ENCODE peak calls at places on chromosome 21, in eight cellular contexts. One of them, this sample, is unnamed.

GRCh38 chr21:15319727-15320126 is 254.9 kb upstream of the NRIP1 start:
- DNase-seq in HL-60: no peak
- DNase-seq in GM12892: no peak
- DNase-seq in stomach: no peak
- DNase-seq in Panc1: no peak
- DNase-seq in sigmoid colon: no peak
- DNase-seq in vagina: no peak
- DNase-seq in HepG2: no peak
- DNase-seq in this sample: no peak

GRCh38 chr21:21612446-21612845 is 614.2 kb downstream of the NCAM2 start:
- DNase-seq in HL-60: no peak
- DNase-seq in GM12892: no peak
- DNase-seq in stomach: no peak
- DNase-seq in Panc1: no peak
- DNase-seq in sigmoid colon: no peak
- DNase-seq in vagina: no peak
- DNase-seq in HepG2: no peak
- DNase-seq in this sample: no peak

GRCh38 chr21:36338975-36339374 is 19.0 kb downstream of the MORC3 start:
- DNase-seq in HL-60: no peak
- DNase-seq in GM12892: no peak
- DNase-seq in stomach: no peak
- DNase-seq in Panc1: no peak
- DNase-seq in sigmoid colon: no peak
- DNase-seq in vagina: no peak
- DNase-seq in HepG2: no peak
- DNase-seq in this sample: no peak

GRCh38 chr21:26834181-26834945 is 10.8 kb downstream of the ADAMTS1 start:
- DNase-seq in HL-60: no peak
- DNase-seq in GM12892: no peak
- DNase-seq in stomach: no peak
- DNase-seq in Panc1: no peak
- DNase-seq in sigmoid colon: no peak
- DNase-seq in vagina: no peak
- DNase-seq in HepG2: no peak
- DNase-seq in this sample: no peak

GRCh38 chr21:15079276-15079675 is 14.5 kb upstream of the NRIP1 start:
- DNase-seq in HL-60: no peak
- DNase-seq in GM12892: no peak
- DNase-seq in stomach: no peak
- DNase-seq in Panc1: no peak
- DNase-seq in sigmoid colon: no peak
- DNase-seq in vagina: no peak
- DNase-seq in HepG2: no peak
- DNase-seq in this sample: no peak

GRCh38 chr21:34734696-34735095 is 65.9 kb downstream of the CLIC6 start:
- DNase-seq in HL-60: no peak
- DNase-seq in GM12892: no peak
- DNase-seq in stomach: no peak
- DNase-seq in Panc1: no peak
- DNase-seq in sigmoid colon: no peak
- DNase-seq in vagina: no peak
- DNase-seq in HepG2: no peak
- DNase-seq in this sample: no peak

GRCh38 chr21:39125752-39126485 is 57.3 kb downstream of the PSMG1 start:
- DNase-seq in HL-60: peak
- DNase-seq in GM12892: no peak
- DNase-seq in stomach: peak
- DNase-seq in Panc1: peak
- DNase-seq in sigmoid colon: peak
- DNase-seq in vagina: no peak
- DNase-seq in HepG2: peak
- DNase-seq in this sample: no peak

GRCh38 chr21:24045775-24046215 is 1561.5 kb downstream of the MRPL39 start:
- DNase-seq in HL-60: peak
- DNase-seq in GM12892: no peak
- DNase-seq in stomach: peak
- DNase-seq in Panc1: peak
- DNase-seq in sigmoid colon: peak
- DNase-seq in vagina: peak
- DNase-seq in HepG2: no peak
- DNase-seq in this sample: no peak

GRCh38 chr21:46127239-46128105 is 27.9 kb downstream of the FTCD start:
- DNase-seq in HL-60: no peak
- DNase-seq in GM12892: no peak
- DNase-seq in stomach: no peak
- DNase-seq in Panc1: no peak
- DNase-seq in sigmoid colon: peak
- DNase-seq in vagina: no peak
- DNase-seq in HepG2: no peak
- DNase-seq in this sample: no peak

GRCh38 chr21:33650929-33651505 is 8.7 kb downstream of the ITSN1 start:
- DNase-seq in HL-60: no peak
- DNase-seq in GM12892: no peak
- DNase-seq in stomach: no peak
- DNase-seq in Panc1: no peak
- DNase-seq in sigmoid colon: no peak
- DNase-seq in vagina: no peak
- DNase-seq in HepG2: no peak
- DNase-seq in this sample: no peak

GRCh38 chr21:42571391-42572150 is 57.9 kb downstream of the SLC37A1 start:
- DNase-seq in HL-60: no peak
- DNase-seq in GM12892: no peak
- DNase-seq in stomach: no peak
- DNase-seq in Panc1: no peak
- DNase-seq in sigmoid colon: peak
- DNase-seq in vagina: no peak
- DNase-seq in HepG2: no peak
- DNase-seq in this sample: no peak

GRCh38 chr21:42568834-42569731 is 55.4 kb downstream of the SLC37A1 start:
- DNase-seq in HL-60: no peak
- DNase-seq in GM12892: no peak
- DNase-seq in stomach: peak
- DNase-seq in Panc1: no peak
- DNase-seq in sigmoid colon: peak
- DNase-seq in vagina: no peak
- DNase-seq in HepG2: no peak
- DNase-seq in this sample: no peak

GRCh38 chr21:42569732-42570301 is 56.2 kb downstream of the SLC37A1 start:
- DNase-seq in HL-60: no peak
- DNase-seq in GM12892: no peak
- DNase-seq in stomach: peak
- DNase-seq in Panc1: no peak
- DNase-seq in sigmoid colon: peak
- DNase-seq in vagina: no peak
- DNase-seq in HepG2: no peak
- DNase-seq in this sample: no peak

GRCh38 chr21:42570362-42570761 is 56.7 kb downstream of the SLC37A1 start:
- DNase-seq in HL-60: no peak
- DNase-seq in GM12892: no peak
- DNase-seq in stomach: peak
- DNase-seq in Panc1: no peak
- DNase-seq in sigmoid colon: peak
- DNase-seq in vagina: no peak
- DNase-seq in HepG2: no peak
- DNase-seq in this sample: no peak

DNA sequence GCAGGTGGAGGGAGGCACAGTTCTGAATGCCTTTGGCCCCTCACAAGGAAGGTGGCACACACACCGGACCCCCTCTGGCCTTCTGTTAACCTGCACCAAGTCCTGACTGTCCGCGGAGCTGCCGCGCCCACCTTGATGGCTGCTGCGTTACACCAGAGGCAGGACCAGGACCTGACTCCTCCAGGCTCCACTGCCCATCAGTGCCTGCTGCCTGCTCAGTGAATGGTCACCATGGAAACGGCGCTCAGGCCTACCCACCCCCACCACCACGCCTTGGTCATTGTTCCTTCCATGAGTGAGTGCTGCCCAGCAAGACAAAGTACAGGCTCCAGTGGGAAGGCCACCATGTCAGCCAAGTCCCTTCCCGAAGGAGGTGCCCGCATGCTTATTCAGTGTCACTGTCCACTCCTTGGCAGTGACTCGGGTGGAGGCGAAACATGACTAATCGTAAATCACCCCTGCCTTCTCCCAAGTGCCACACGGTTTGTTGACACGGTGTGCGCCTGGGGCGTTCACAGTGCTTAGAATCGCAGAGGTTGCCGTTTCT is 57.3 kb downstream of the SLC37A1 start:
- DNase-seq in HL-60: no peak
- DNase-seq in GM12892: no peak
- DNase-seq in stomach: peak
- DNase-seq in Panc1: no peak
- DNase-seq in sigmoid colon: peak
- DNase-seq in vagina: no peak
- DNase-seq in HepG2: no peak
- DNase-seq in this sample: no peak
- TF ChIP-seq POLR2AphosphoS5 in HL-60: no peak
- TF ChIP-seq POLR2AphosphoS5 in GM12892: no peak
- TF ChIP-seq POLR2AphosphoS5 in stomach: no peak
- TF ChIP-seq POLR2AphosphoS5 in Panc1: no peak
- TF ChIP-seq POLR2AphosphoS5 in sigmoid colon: no peak
- TF ChIP-seq POLR2AphosphoS5 in vagina: no peak
- TF ChIP-seq POLR2AphosphoS5 in HepG2: no peak
- TF ChIP-seq POLR2AphosphoS5 in this sample: no peak

DNA sequence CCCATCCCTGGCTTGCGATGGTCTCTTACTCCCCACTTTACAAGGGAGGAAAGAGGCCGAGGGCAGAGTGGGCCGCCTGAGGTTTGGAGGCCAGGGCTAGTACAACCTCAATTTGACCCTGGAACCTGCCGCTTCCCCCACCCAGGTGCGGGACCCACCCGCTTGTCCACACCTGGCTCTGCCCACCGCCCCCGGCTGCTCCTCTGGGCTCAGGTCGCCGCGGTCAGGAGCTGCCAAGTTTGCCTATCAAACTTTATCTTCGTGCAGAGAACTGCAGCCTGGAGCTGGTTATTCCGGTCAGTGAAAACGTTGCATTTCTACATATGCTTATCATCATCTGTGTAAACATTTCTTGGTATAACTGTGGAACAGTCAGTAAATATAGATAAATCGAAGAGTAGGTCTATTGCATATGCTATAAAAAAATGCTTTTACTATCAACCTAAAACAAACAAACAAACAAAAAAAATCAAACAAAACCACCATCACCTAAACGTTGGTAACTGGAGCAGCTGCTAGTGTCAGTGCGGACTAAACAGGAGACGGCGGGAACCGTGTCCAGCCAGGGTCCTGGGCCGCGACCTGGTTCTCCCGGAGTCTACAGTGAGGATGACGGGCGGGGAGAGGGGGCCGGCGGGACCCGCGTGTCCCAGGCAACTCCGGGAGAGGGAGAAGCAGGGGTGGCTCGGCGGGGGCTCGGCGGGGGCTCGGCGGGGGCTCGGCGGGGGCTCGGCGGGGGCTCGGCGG is 906 bp upstream of the ADARB1 start:
- DNase-seq in HL-60: no peak
- DNase-seq in GM12892: no peak
- DNase-seq in stomach: peak
- DNase-seq in Panc1: no peak
- DNase-seq in sigmoid colon: peak
- DNase-seq in vagina: no peak
- DNase-seq in HepG2: peak
- DNase-seq in this sample: no peak
- TF ChIP-seq POLR2AphosphoS5 in HL-60: no peak
- TF ChIP-seq POLR2AphosphoS5 in GM12892: no peak
- TF ChIP-seq POLR2AphosphoS5 in stomach: no peak
- TF ChIP-seq POLR2AphosphoS5 in Panc1: peak
- TF ChIP-seq POLR2AphosphoS5 in sigmoid colon: peak
- TF ChIP-seq POLR2AphosphoS5 in vagina: no peak
- TF ChIP-seq POLR2AphosphoS5 in HepG2: peak
- TF ChIP-seq POLR2AphosphoS5 in this sample: no peak

GRCh38 chr21:42395302-42395701 is 550 bp downstream of the TMPRSS3 start:
- DNase-seq in HL-60: no peak
- DNase-seq in GM12892: no peak
- DNase-seq in stomach: no peak
- DNase-seq in Panc1: no peak
- DNase-seq in sigmoid colon: no peak
- DNase-seq in vagina: no peak
- DNase-seq in HepG2: no peak
- DNase-seq in this sample: no peak
- TF ChIP-seq POLR2AphosphoS5 in HL-60: no peak
- TF ChIP-seq POLR2AphosphoS5 in GM12892: no peak
- TF ChIP-seq POLR2AphosphoS5 in stomach: no peak
- TF ChIP-seq POLR2AphosphoS5 in Panc1: no peak
- TF ChIP-seq POLR2AphosphoS5 in sigmoid colon: no peak
- TF ChIP-seq POLR2AphosphoS5 in vagina: no peak
- TF ChIP-seq POLR2AphosphoS5 in HepG2: no peak
- TF ChIP-seq POLR2AphosphoS5 in this sample: no peak

GRCh38 chr21:32350211-32350980 is 42.4 kb downstream of the URB1 start:
- DNase-seq in HL-60: no peak
- DNase-seq in GM12892: no peak
- DNase-seq in stomach: no peak
- DNase-seq in Panc1: no peak
- DNase-seq in sigmoid colon: no peak
- DNase-seq in vagina: peak
- DNase-seq in HepG2: no peak
- DNase-seq in this sample: no peak

GRCh38 chr21:32347351-32347750 is 45.5 kb downstream of the URB1 start:
- DNase-seq in HL-60: no peak
- DNase-seq in GM12892: no peak
- DNase-seq in stomach: no peak
- DNase-seq in Panc1: no peak
- DNase-seq in sigmoid colon: no peak
- DNase-seq in vagina: peak
- DNase-seq in HepG2: no peak
- DNase-seq in this sample: no peak

GRCh38 chr21:32349333-32349944 is 43.4 kb downstream of the URB1 start:
- DNase-seq in HL-60: no peak
- DNase-seq in GM12892: no peak
- DNase-seq in stomach: no peak
- DNase-seq in Panc1: no peak
- DNase-seq in sigmoid colon: no peak
- DNase-seq in vagina: peak
- DNase-seq in HepG2: no peak
- DNase-seq in this sample: no peak

GRCh38 chr21:32347887-32348450 is 44.8 kb downstream of the URB1 start:
- DNase-seq in HL-60: no peak
- DNase-seq in GM12892: no peak
- DNase-seq in stomach: no peak
- DNase-seq in Panc1: no peak
- DNase-seq in sigmoid colon: no peak
- DNase-seq in vagina: peak
- DNase-seq in HepG2: no peak
- DNase-seq in this sample: no peak

DNA sequence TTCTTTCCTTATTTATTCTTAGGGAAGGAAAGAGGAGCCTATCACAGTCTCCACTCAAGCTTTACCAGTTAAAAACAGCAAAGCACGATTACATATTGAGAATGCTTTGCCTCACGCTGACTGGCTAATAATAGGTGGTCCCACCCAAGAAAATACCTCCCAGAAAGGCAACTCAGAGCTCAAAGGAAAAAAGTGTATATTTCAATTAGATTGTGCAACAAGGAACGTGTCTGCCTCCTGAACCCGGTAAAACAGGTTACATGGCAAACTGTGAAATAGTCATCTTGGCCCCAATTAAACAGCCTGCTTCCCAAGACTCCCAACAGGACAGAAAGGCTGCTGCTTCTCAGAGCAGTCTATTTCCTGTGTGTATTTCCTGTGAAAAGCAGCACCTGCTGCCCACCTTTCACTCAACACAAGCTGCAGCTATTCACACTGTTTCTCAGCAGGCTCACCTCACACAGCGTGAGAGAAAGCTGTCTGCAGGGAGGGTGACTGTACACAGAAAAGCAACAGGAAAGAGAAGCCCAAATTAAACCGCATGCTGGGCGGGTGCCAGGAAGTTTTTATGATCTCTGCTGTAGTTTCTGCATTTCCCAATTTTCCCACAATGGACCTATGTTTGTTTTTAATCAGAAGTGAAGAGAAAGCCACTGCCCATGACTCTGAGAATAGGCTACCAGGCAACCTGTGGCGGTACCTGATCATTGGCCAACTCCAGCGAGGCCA is 44.0 kb downstream of the URB1 start:
- DNase-seq in HL-60: no peak
- DNase-seq in GM12892: no peak
- DNase-seq in stomach: no peak
- DNase-seq in Panc1: no peak
- DNase-seq in sigmoid colon: no peak
- DNase-seq in vagina: peak
- DNase-seq in HepG2: no peak
- DNase-seq in this sample: no peak
- TF ChIP-seq POLR2AphosphoS5 in HL-60: no peak
- TF ChIP-seq POLR2AphosphoS5 in GM12892: no peak
- TF ChIP-seq POLR2AphosphoS5 in stomach: no peak
- TF ChIP-seq POLR2AphosphoS5 in Panc1: no peak
- TF ChIP-seq POLR2AphosphoS5 in sigmoid colon: no peak
- TF ChIP-seq POLR2AphosphoS5 in vagina: peak
- TF ChIP-seq POLR2AphosphoS5 in HepG2: no peak
- TF ChIP-seq POLR2AphosphoS5 in this sample: no peak

This sample was measured in SK-N-MC.